ENCODE peak calls at places on chromosome 7, in five cellular contexts. B is A549, Y is ascending aorta, R is sigmoid colon, F is BJ. M is an unnamed sample.

GRCh38 chr7:148303295-148304013 is 287.1 kb upstream of the C7orf33 start:
- DNase-seq in B (peak), Y (no peak), R (peak), F (no peak), M (peak)

GRCh38 chr7:22219036-22219435 is 137.9 kb downstream of the RAPGEF5 start:
- DNase-seq in B (no peak), Y (no peak), R (no peak), F (no peak), M (peak)

GRCh38 chr7:67856046-67856445 is 859.4 kb downstream of the TYW1 start:
- DNase-seq in B (no peak), Y (no peak), R (no peak), F (no peak), M (no peak)

GRCh38 chr7:87480386-87480785 is 4.9 kb upstream of the ABCB4 start:
- DNase-seq in B (no peak), Y (no peak), R (no peak), F (peak), M (no peak)

GRCh38 chr7:102061981-102062390 is 224.7 kb upstream of the SH2B2 start:
- DNase-seq in B (peak), Y (no peak), R (peak), F (no peak), M (no peak)

GRCh38 chr7:2211926-2212325 is 20.8 kb downstream of the MAD1L1 start:
- DNase-seq in B (no peak), Y (no peak), R (no peak), F (no peak), M (no peak)

GRCh38 chr7:23247101-23247601 is 576 bp downstream of the GPNMB start:
- DNase-seq in B (no peak), Y (no peak), R (no peak), F (no peak), M (no peak)

GRCh38 chr7:151505433-151505832 is 14.3 kb downstream of the RHEB start:
- DNase-seq in B (no peak), Y (no peak), R (no peak), F (no peak), M (no peak)

GRCh38 chr7:152884321-152884720 is 124.8 kb downstream of the ACTR3B start:
- DNase-seq in B (no peak), Y (no peak), R (no peak), F (no peak), M (no peak)
- TF ChIP-seq CTCF in B (no peak), Y (no peak), R (no peak), F (no peak), M (no peak)

GRCh38 chr7:127770870-127771269 is 118.9 kb downstream of the SND1 start:
- DNase-seq in B (no peak), Y (no peak), R (no peak), F (no peak), M (peak)
- H3K4me3 ChIP-seq in B (no peak), Y (no peak), R (no peak), F (no peak), M (no peak)

DNA sequence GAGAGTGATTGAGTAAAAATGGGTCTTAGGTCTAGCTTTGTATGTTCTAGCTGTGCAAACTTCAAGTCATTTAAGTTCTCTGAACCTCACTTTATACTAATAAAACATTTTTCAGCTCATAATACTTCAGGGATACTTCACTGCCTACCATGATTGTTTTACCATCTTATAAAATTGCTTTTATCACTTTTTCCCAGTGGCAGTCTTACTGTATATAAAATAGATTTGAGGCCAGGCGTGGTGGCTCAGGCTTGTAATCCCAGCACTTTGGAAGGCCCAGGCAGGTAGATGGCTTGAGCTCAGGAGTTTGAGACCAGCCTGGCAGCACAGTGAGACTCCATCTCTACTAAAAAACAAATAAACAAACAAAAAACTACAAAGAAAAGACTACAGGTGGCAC is 17.4 kb downstream of the FGL2 start:
- DNase-seq in B (no peak), Y (no peak), R (no peak), F (no peak), M (no peak)
- TF ChIP-seq CTCF in B (no peak), Y (no peak), R (no peak), F (no peak), M (no peak)

DNA sequence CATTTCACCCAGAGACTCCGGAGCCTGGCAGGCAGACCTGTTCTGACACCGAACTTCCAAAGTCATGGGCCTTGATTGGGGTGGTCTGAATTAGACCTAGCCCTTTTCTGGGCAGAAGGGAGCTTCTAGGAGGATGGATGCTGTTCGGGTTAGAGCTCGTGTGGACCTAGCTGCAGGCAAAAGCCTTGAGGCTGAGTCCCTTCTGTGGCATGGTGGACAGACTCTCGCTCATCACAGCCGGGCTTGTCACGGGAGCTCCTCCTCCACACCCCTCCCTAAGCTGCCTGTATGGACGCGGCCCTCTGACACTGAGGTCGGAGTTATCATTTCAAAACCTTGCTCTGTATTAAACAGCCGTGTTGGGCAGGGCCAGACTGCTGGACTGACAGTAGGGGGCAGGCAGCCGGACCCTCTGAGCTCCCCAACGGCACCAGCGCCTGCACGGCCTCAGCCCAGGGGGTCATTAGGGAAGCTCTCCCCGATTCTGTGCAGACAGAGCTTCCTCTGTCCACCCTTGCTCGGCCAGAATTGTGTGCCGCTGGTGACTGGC is 2.2 kb downstream of the IRF5 start:
- DNase-seq in B (no peak), Y (no peak), R (no peak), F (no peak), M (no peak)
- H3K4me3 ChIP-seq in B (no peak), Y (peak), R (peak), F (no peak), M (no peak)

M was measured in fibroblast of the aortic adventitia.